ENCODE peak calls at places on chromosomes 1 and 21, in four cellular contexts. B is spleen, S is uterus, E is GM12864. G is an unnamed sample.

GRCh38 chr1:33349081-33349759 is 28.3 kb upstream of the A3GALT2 start:
- DNase-seq in B (peak), S (peak), E (no peak), G (peak)

GRCh38 chr1:13775916-13776315 is 75.9 kb downstream of the PRDM2 start:
- DNase-seq in B (no peak), S (no peak), E (no peak), G (no peak)

GRCh38 chr21:44637018-44637850 is at the start of gene KRTAP10-10:
- DNase-seq in B (no peak), S (no peak), E (no peak), G (no peak)

GRCh38 chr1:72177711-72178110 is 104.6 kb downstream of the NEGR1 start:
- DNase-seq in B (no peak), S (no peak), E (no peak), G (no peak)

GRCh38 chr21:31999810-32000468 is 127.1 kb downstream of the HUNK start:
- DNase-seq in B (no peak), S (no peak), E (no peak), G (no peak)

GRCh38 chr1:170296211-170296610 is 150.5 kb downstream of the NTMT2 start:
- DNase-seq in B (no peak), S (no peak), E (no peak), G (no peak)

GRCh38 chr1:116556289-116557006 is 14.4 kb downstream of the CD58 start:
- DNase-seq in B (no peak), S (no peak), E (peak), G (peak)

GRCh38 chr1:183103141-183103540 is 79.9 kb downstream of the LAMC1 start:
- DNase-seq in B (no peak), S (no peak), E (no peak), G (no peak)

GRCh38 chr1:151934048-151934493 is 24.8 kb upstream of the THEM4 start:
- DNase-seq in B (no peak), S (peak), E (no peak), G (peak)

GRCh38 chr1:191327868-191328267 is 830.4 kb upstream of the RGS18 start:
- DNase-seq in B (no peak), S (no peak), E (no peak), G (no peak)

GRCh38 chr1:2406451-2407041 is 5.8 kb downstream of the PEX10 start:
- DNase-seq in B (no peak), S (no peak), E (no peak), G (no peak)

GRCh38 chr1:226046240-226046639 is 16.3 kb upstream of the H3-3A start:
- DNase-seq in B (no peak), S (no peak), E (no peak), G (no peak)

GRCh38 chr1:156911587-156912298 is 8.7 kb upstream of the LRRC71 start:
- DNase-seq in B (no peak), S (no peak), E (no peak), G (no peak)

GRCh38 chr1:145773423-145773822 is 50.5 kb downstream of the RNF115 start:
- DNase-seq in B (no peak), S (no peak), E (no peak), G (peak)

GRCh38 chr1:209597496-209597895 is 14.0 kb downstream of the CAMK1G start:
- DNase-seq in B (no peak), S (no peak), E (no peak), G (no peak)

GRCh38 chr1:57683037-57683928 is 259.4 kb upstream of the DAB1 start:
- DNase-seq in B (no peak), S (no peak), E (no peak), G (no peak)

GRCh38 chr21:39444406-39445145 is 1.0 kb downstream of the LCA5L start:
- DNase-seq in B (no peak), S (peak), E (no peak), G (no peak)

GRCh38 chr1:156285437-156285836 is 1.3 kb downstream of the TMEM79 start:
- DNase-seq in B (peak), S (no peak), E (no peak), G (no peak)

GRCh38 chr1:26417111-26417510 is 6.5 kb downstream of the LIN28A start:
- DNase-seq in B (peak), S (peak), E (peak), G (peak)

GRCh38 chr1:92874987-92875386 is 43.1 kb downstream of the RPL5 start:
- DNase-seq in B (no peak), S (no peak), E (no peak), G (no peak)

GRCh38 chr1:226737819-226738420 is 1.2 kb downstream of the ITPKB start:
- DNase-seq in B (peak), S (peak), E (no peak), G (peak)

GRCh38 chr1:180252638-180253536 is 22.8 kb downstream of the LHX4 start:
- DNase-seq in B (peak), S (peak), E (peak), G (peak)

GRCh38 chr1:19028110-19028509 is 71.6 kb upstream of the IFFO2 start:
- DNase-seq in B (no peak), S (no peak), E (no peak), G (no peak)

GRCh38 chr1:65799601-65800000 is 6.9 kb downstream of the PDE4B start:
- DNase-seq in B (no peak), S (no peak), E (no peak), G (no peak)

GRCh38 chr21:42695324-42696025 is 42.1 kb downstream of the PDE9A start:
- DNase-seq in B (peak), S (peak), E (no peak), G (no peak)

GRCh38 chr21:29801122-29801521 is 138.7 kb downstream of the GRIK1 start:
- DNase-seq in B (no peak), S (no peak), E (no peak), G (no peak)

GRCh38 chr1:192067360-192067759 is 90.9 kb upstream of the RGS18 start:
- DNase-seq in B (no peak), S (no peak), E (no peak), G (no peak)

GRCh38 chr21:46155514-46156377 is at the start of gene FTCD:
- DNase-seq in B (no peak), S (peak), E (no peak), G (no peak)

DNA sequence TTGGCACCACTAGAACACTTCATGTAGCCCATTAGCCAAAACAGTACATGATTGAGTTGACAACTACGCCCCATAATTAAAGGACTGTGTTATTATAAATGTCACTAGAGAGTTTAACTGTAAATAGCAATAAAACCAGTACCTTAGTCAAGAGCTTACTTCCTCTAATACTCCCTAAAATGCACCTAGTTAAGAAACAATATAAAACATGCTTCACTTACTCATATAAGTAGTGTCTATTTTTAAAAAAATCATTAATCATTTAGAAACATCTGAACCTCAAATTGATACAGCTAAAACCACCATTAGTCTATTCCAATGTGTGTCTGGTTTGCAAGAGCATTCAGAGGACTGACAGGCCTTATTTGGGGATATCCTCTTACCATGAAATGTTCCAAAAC is 25.3 kb downstream of the PTP4A2 start:
- DNase-seq in B (no peak), S (no peak), E (no peak), G (peak)
- H3K4me3 ChIP-seq in B (no peak), S (no peak), E (no peak), G (no peak)

DNA sequence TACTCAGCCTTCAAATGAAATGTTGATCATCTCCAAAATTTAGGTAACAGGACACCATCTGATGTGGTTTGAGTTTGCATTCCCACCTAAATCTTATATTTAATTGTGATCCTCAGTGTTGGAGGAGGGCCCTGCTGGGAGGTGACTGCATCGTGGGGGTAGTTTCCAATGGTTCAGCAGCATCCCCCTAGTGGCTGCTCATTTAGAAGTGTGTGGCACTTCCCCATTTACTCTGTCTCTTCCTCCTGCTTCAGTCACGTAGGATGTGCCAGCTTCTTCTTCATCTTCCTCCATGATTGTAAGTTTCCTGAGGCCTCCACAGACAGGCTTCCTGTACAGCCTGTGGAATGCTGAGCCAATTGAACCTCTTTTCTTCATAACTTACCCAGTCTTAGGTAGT is 731.2 kb downstream of the USP25 start:
- DNase-seq in B (no peak), S (no peak), E (no peak), G (no peak)
- TF ChIP-seq CTCF in B (no peak), S (no peak), E (no peak), G (no peak)

GRCh38 chr1:34745666-34746065 is 9.2 kb upstream of the GJB5 start:
- DNase-seq in B (no peak), S (no peak), E (no peak), G (no peak)

GRCh38 chr1:34747638-34747941 is 7.3 kb upstream of the GJB5 start:
- DNase-seq in B (no peak), S (no peak), E (no peak), G (no peak)

GRCh38 chr1:34744851-34745250 is 10.0 kb upstream of the GJB5 start:
- DNase-seq in B (no peak), S (no peak), E (no peak), G (no peak)

GRCh38 chr1:34746101-34746500 is 8.7 kb upstream of the GJB5 start:
- DNase-seq in B (no peak), S (no peak), E (no peak), G (no peak)

GRCh38 chr1:34746785-34747637 is 7.8 kb upstream of the GJB5 start:
- DNase-seq in B (no peak), S (no peak), E (no peak), G (no peak)
- H3K4me3 ChIP-seq in B (no peak), S (no peak), E (no peak), G (no peak)

GRCh38 chr1:171929121-171929520 is 87.8 kb downstream of the DNM3 start:
- DNase-seq in B (no peak), S (no peak), E (no peak), G (no peak)
- TF ChIP-seq CTCF in B (no peak), S (no peak), E (peak), G (peak)

DNA sequence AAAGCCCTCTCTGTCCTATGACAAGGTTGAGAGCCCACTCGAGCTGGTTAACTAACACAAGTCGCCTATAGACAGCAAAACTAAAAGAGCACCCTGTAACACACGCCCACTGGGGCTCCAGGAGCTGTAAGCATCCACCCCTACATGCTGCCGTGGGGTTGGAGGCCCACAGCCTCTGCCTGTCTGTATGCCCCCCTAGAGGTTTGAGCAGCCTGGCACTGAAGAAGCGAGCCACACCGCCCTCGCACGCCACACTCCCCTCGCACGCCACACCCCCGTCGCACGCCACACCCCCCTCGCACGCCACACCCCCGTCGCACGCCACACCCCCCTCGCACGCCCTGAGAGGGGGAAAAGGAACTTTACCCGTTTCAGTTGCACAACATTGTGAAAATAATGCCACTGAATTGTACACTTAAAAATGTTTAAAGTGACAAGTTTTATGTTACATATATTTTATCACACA is 13.2 kb upstream of the HMGCL start:
- DNase-seq in B (peak), S (peak), E (no peak), G (peak)
- H3K4me3 ChIP-seq in B (peak), S (no peak), E (peak), G (peak)

DNA sequence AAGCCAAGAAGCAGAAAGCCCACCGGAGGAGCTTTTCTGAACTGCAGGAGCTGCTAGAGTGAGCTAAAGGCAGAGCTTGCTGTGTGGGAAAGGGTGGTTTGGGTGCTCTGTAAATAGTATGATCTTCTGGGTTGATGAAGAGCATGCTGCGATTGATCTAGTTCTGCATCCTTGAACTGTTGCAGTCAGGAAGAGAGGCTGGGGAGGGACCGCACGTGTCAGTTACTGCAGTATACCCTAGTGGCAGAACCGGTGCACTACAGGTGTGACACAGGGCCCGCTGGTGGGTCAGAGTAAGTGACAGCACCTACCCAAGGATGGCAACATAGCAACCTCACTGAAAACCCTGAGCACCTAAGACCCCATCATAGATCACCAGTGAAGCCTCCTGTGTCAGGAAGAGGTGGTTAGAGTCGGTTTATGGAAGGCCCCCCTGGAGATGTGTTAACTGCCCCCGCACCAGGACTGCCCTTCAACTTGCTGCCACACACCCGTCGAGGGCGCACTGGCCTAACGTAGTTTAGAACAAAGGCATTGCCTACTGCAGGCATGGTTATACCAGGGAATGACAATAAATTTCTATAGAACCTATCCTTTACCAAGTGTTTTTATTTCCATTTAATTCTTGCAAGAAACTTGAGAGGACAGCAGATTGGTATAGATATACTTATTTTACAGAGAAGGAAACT is 146.0 kb upstream of the KIAA0040 start:
- DNase-seq in B (peak), S (no peak), E (no peak), G (peak)
- TF ChIP-seq CTCF in B (peak), S (no peak), E (peak), G (peak)